ENCODE peak calls at places on chromosomes 4 and X, in six cellular contexts. H is fibroblast of pulmonary artery, P is cardiac muscle cell, C is choroid plexus epithelial cell, N is HL-60, Z is astrocyte of the spinal cord. J is an unnamed sample.

GRCh38 chrX:54496936-54497335 is 902 bp upstream of the FGD1 start:
- DNase-seq in H (no peak), P (no peak), C (no peak), N (no peak), Z (no peak), J (no peak)

GRCh38 chrX:32678487-32678886 is 532.9 kb downstream of the DMD start:
- DNase-seq in H (no peak), P (no peak), C (no peak), N (no peak), Z (no peak), J (no peak)

GRCh38 chr4:14520171-14520570 is 482.1 kb upstream of the CPEB2 start:
- DNase-seq in H (no peak), P (peak; percentile 12), C (peak; percentile 62), N (no peak), Z (peak; percentile 23), J (no peak)

GRCh38 chr4:70818173-70818856 is 21.4 kb downstream of the GRSF1 start:
- DNase-seq in H (no peak), P (no peak), C (no peak), N (no peak), Z (no peak), J (peak; percentile 19)

GRCh38 chr4:7462509-7462971 is 27.8 kb upstream of the PSAPL1 start:
- DNase-seq in H (peak; percentile 1), P (peak; percentile 20), C (peak; percentile 23), N (no peak), Z (no peak), J (no peak)

GRCh38 chrX:98371994-98372393 is 1488.3 kb downstream of the RPA4 start:
- DNase-seq in H (no peak), P (no peak), C (no peak), N (no peak), Z (no peak), J (no peak)

GRCh38 chr4:154928640-154929257 is 147.7 kb downstream of the RBM46 start:
- DNase-seq in H (peak; percentile 71), P (peak; percentile 54), C (peak; percentile 55), N (no peak), Z (peak; percentile 14), J (no peak)

GRCh38 chr4:13162886-13163285 is 321.3 kb downstream of the RAB28 start:
- DNase-seq in H (no peak), P (peak; percentile 22), C (no peak), N (no peak), Z (peak; percentile 25), J (no peak)

GRCh38 chr4:139633661-139634060 is 32.0 kb upstream of the MGST2 start:
- DNase-seq in H (peak; percentile 51), P (peak; percentile 57), C (peak; percentile 66), N (no peak), Z (no peak), J (no peak)

GRCh38 chr4:30720021-30720655 is at the start of gene PCDH7:
- DNase-seq in H (peak; percentile 60), P (peak; percentile 49), C (peak; percentile 64), N (no peak), Z (peak; percentile 72), J (no peak)

GRCh38 chrX:290476-291166 is 9.4 kb downstream of the PLCXD1 start:
- DNase-seq in H (no peak), P (no peak), C (no peak), N (no peak), Z (no peak), J (no peak)

GRCh38 chrX:11481035-11481434 is 184.7 kb downstream of the ARHGAP6 start:
- DNase-seq in H (peak; percentile 43), P (peak; percentile 56), C (no peak), N (no peak), Z (peak; percentile 20), J (no peak)

GRCh38 chrX:136204571-136204970 is 46.6 kb downstream of the MAP7D3 start:
- DNase-seq in H (peak; percentile 75), P (peak; percentile 64), C (peak; percentile 75), N (no peak), Z (peak; percentile 77), J (no peak)

GRCh38 chrX:65985922-65986588 is 53.8 kb downstream of the VSIG4 start:
- DNase-seq in H (peak; percentile 72), P (peak; percentile 64), C (peak; percentile 67), N (peak; percentile 57), Z (peak; percentile 36), J (peak; percentile 74)

GRCh38 chr4:180664766-180665368 is 1578.3 kb upstream of the TENM3 start:
- DNase-seq in H (peak; percentile 89), P (peak; percentile 91), C (peak; percentile 96), N (peak; percentile 43), Z (peak; percentile 88), J (peak; percentile 89)

GRCh38 chr4:180668732-180669131 is 1574.5 kb upstream of the TENM3 start:
- DNase-seq in H (no peak), P (no peak), C (no peak), N (no peak), Z (no peak), J (no peak)

GRCh38 chr4:180669637-180670036 is 1573.6 kb upstream of the TENM3 start:
- DNase-seq in H (no peak), P (no peak), C (peak; percentile 73), N (no peak), Z (peak; percentile 79), J (no peak)

GRCh38 chr4:180665481-180665880 is 1577.7 kb upstream of the TENM3 start:
- DNase-seq in H (no peak), P (no peak), C (no peak), N (no peak), Z (peak; percentile 8), J (no peak)

GRCh38 chr4:180665994-180666818 is 1577.0 kb upstream of the TENM3 start:
- DNase-seq in H (peak; percentile 50), P (peak; percentile 62), C (peak; percentile 72), N (peak; percentile 16), Z (peak; percentile 55), J (peak; percentile 80)
- H3K4me3 ChIP-seq in H (no peak overlapping the region), P (no peak overlapping the region), C (no peak overlapping the region), N (no peak overlapping the region), Z (no peak overlapping the region), J (peak overlapping the region; percentile 26)

GRCh38 chrX:38409289-38409688 is 56.9 kb downstream of the OTC start:
- DNase-seq in H (no peak), P (no peak), C (no peak), N (no peak), Z (no peak), J (no peak)

GRCh38 chrX:38400401-38400910 is 48.1 kb downstream of the OTC start:
- DNase-seq in H (no peak), P (no peak), C (no peak), N (no peak), Z (no peak), J (no peak)

DNA sequence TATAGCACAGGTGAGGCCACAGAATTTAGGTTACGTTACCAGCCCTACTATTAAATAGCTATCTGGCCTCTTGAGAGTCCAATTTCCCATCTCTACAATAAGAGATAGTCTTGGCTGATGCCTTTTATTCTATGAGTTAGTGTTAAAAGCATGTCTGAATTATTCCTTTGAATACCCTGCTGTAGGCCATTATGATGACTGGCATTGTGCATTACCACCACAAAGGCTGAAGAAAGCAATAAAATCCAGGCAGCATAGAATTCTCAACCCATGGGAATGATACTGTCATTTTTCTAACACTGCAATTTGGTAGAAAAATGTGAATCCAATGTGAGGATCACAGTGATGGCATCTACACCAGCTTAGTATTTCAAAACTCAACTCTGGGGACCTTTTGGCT is 51.4 kb downstream of the OTC start:
- DNase-seq in H (no peak), P (no peak), C (no peak), N (no peak), Z (no peak), J (no peak)
- TF ChIP-seq CTCF in H (no peak), P (no peak), C (no peak), N (no peak), Z (no peak), J (no peak)

DNA sequence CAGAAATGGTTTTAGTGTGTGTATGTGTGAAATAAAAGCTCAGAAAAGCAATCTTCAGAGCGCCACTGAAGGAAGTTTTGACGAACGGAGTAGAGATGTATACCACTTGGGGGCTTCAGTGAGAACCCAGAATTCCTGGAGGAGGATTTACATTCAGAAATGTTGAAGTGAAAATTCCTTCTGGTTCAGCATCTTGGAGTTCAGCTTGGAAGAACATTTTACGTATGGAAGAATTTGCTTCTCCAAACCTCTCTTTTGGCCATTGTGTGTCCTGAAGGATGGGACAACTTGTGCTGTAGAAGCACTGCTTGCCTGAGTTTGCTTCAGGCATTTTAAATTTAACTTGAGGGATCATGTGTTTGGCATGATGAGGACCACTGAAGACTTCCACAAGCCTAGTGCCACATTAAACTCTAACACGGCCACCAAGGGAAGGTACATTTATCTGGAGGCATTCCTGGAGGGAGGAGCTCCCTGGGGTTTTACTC is 704 bp downstream of the SHROOM3 start:
- DNase-seq in H (no peak), P (peak; percentile 37), C (no peak), N (no peak), Z (peak; percentile 49), J (no peak)
- H3K4me3 ChIP-seq in H (peak overlapping the region; percentile 30), P (no peak overlapping the region), C (no peak overlapping the region), N (no peak overlapping the region), Z (peak overlapping the region; percentile 32), J (no peak overlapping the region)

GRCh38 chrX:138298268-138298667 is 413.2 kb downstream of the FGF13 start:
- DNase-seq in H (no peak), P (no peak), C (no peak), N (no peak), Z (no peak), J (no peak)
- TF ChIP-seq CTCF in H (no peak), P (no peak), C (no peak), N (no peak), Z (no peak), J (no peak)

GRCh38 chrX:155744534-155744933 is 131.8 kb upstream of the TMLHE start:
- DNase-seq in H (no peak), P (no peak), C (no peak), N (no peak), Z (no peak), J (no peak)
- H3K4me3 ChIP-seq in H (no peak overlapping the region), P (no peak overlapping the region), C (no peak overlapping the region), N (no peak overlapping the region), Z (no peak overlapping the region), J (no peak overlapping the region)

DNA sequence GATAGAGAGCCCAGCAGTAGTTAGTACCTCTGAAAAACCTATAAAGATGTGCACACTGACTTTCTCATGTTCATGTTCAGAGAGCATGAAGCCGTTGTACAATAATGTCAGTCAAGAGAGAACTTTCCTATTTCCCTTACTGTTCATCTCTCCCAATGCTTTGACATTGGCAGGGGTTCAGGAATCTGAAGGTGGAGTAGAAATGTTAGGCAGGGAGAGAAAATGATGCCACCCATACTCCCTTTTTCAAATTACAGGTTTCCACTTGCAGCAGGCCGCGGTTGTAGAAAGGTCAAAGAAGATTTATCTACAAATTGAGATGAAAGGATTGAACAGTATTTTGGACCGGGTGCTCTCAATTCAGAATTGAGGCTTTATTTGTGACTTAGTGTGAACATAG is 84.3 kb downstream of the DCAF8L2 start:
- DNase-seq in H (no peak), P (no peak), C (no peak), N (no peak), Z (no peak), J (no peak)
- TF ChIP-seq CTCF in H (no peak), P (no peak), C (no peak), N (no peak), Z (no peak), J (no peak)